ENCODE peak calls at places on chromosomes 2 and 18, in nine cellular contexts. U is Karpas-422; S is body of pancreas; D is fibroblast of lung; C is psoas muscle; G is effector memory CD4-positive, alpha-beta T cell; X is upper lobe of left lung; W is uterus; N is GM23248. H is an unnamed sample.

GRCh38 chr2:147520817-147521216 is 324.0 kb upstream of the ACVR2A start:
- DNase-seq in U (no peak), S (no peak), D (no peak), C (no peak), G (no peak), X (no peak), W (no peak), N (no peak), H (no peak)

GRCh38 chr2:38267270-38267925 is 109.7 kb downstream of the ATL2 start:
- DNase-seq in U (no peak), S (no peak), D (no peak), C (no peak), G (no peak), X (no peak), W (no peak), N (peak; percentile 10), H (no peak)

GRCh38 chr2:62774555-62775366 is 69.2 kb downstream of the EHBP1 start:
- DNase-seq in U (peak; percentile 77), S (peak; percentile 40), D (peak; percentile 70), C (no peak), G (no peak), X (no peak), W (peak; percentile 20), N (peak; percentile 72), H (peak; percentile 9)

GRCh38 chr18:80159713-80160636 is 50.9 kb downstream of the ADNP2 start:
- DNase-seq in U (no peak), S (peak; percentile 47), D (no peak), C (peak; percentile 62), G (no peak), X (no peak), W (no peak), N (peak; percentile 20), H (peak; percentile 59)

GRCh38 chr2:114543106-114543806 is 100.8 kb downstream of the DPP10 start:
- DNase-seq in U (no peak), S (peak; percentile 52), D (peak; percentile 5), C (no peak), G (no peak), X (peak; percentile 21), W (peak; percentile 27), N (peak; percentile 25), H (peak; percentile 69)

GRCh38 chr2:232328516-232329460 is 49.8 kb upstream of the ALPP start:
- DNase-seq in U (no peak), S (peak; percentile 3), D (no peak), C (peak; percentile 21), G (no peak), X (no peak), W (no peak), N (no peak), H (no peak)

GRCh38 chr18:61096231-61096630 is 237.0 kb upstream of the CDH20 start:
- DNase-seq in U (no peak), S (no peak), D (no peak), C (no peak), G (no peak), X (no peak), W (no peak), N (no peak), H (no peak)

GRCh38 chr2:62713837-62714236 is 8.3 kb downstream of the EHBP1 start:
- DNase-seq in U (no peak), S (no peak), D (peak; percentile 36), C (no peak), G (no peak), X (no peak), W (no peak), N (peak; percentile 36), H (no peak)

GRCh38 chr18:59123588-59124369 is 15.9 kb upstream of the SEC11C start:
- DNase-seq in U (no peak), S (no peak), D (peak; percentile 97), C (no peak), G (no peak), X (no peak), W (no peak), N (peak; percentile 94), H (no peak)

GRCh38 chr18:55900380-55900779 is 312.4 kb upstream of the TCF4 start:
- DNase-seq in U (no peak), S (no peak), D (peak; percentile 91), C (no peak), G (no peak), X (no peak), W (no peak), N (peak; percentile 24), H (no peak)

GRCh38 chr2:10331702-10332401 is 29.1 kb downstream of the HPCAL1 start:
- DNase-seq in U (no peak), S (no peak), D (no peak), C (peak; percentile 34), G (peak; percentile 29), X (peak; percentile 72), W (no peak), N (no peak), H (no peak)

GRCh38 chr2:27721335-27721734 is 50.2 kb upstream of the MRPL33 start:
- DNase-seq in U (no peak), S (no peak), D (peak; percentile 13), C (no peak), G (no peak), X (peak; percentile 79), W (no peak), N (no peak), H (no peak)

GRCh38 chr2:17879137-17879912 is 858 bp downstream of the KCNS3 start:
- DNase-seq in U (no peak), S (peak; percentile 79), D (peak; percentile 52), C (peak; percentile 89), G (no peak), X (peak; percentile 83), W (peak; percentile 40), N (peak; percentile 85), H (peak; percentile 65)

GRCh38 chr2:68574202-68574791 is 69.1 kb upstream of the PROKR1 start:
- DNase-seq in U (no peak), S (no peak), D (no peak), C (no peak), G (no peak), X (no peak), W (no peak), N (no peak), H (no peak)

GRCh38 chr2:20381457-20381856 is 30.8 kb upstream of the PUM2 start:
- DNase-seq in U (no peak), S (peak; percentile 17), D (peak; percentile 42), C (no peak), G (no peak), X (no peak), W (no peak), N (peak; percentile 49), H (peak; percentile 47)

GRCh38 chr2:85666016-85666415 is 2.0 kb downstream of the SFTPB start:
- DNase-seq in U (no peak), S (no peak), D (no peak), C (no peak), G (no peak), X (no peak), W (no peak), N (no peak), H (no peak)

GRCh38 chr2:19902272-19902730 is 518 bp upstream of the TTC32 start:
- DNase-seq in U (peak; percentile 69), S (no peak), D (no peak), C (no peak), G (no peak), X (no peak), W (no peak), N (peak; percentile 51), H (no peak)

GRCh38 chr2:119678021-119678656 is 862 bp upstream of the TMEM177 start:
- DNase-seq in U (no peak), S (peak; percentile 78), D (no peak), C (no peak), G (peak; percentile 10), X (no peak), W (no peak), N (no peak), H (peak; percentile 49)

GRCh38 chr2:102664439-102665042 is 45.2 kb downstream of the SLC9A2 start:
- DNase-seq in U (no peak), S (no peak), D (peak; percentile 75), C (no peak), G (no peak), X (no peak), W (no peak), N (peak; percentile 16), H (no peak)

DNA sequence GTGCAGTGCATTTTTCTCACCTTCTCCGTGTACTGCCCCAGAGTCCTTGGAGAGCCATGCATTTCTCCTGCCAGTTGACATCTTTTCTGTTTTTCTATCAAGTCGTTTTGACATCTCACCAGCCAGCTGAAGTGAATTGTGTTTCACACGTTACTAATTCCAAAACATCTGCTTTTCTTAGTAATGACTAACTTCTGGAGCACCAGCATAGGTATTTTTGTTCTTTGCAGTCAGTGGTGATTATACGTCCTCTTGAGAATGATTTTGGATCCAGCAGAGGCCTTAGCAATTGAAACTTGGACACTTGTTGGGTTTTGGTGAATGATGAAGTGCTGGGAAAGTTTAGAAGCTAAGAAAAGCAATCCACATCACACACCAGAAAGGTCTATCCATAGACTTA is 112.5 kb downstream of the PIK3C3 start:
- DNase-seq in U (no peak), S (no peak), D (no peak), C (no peak), G (no peak), X (no peak), W (no peak), N (no peak), H (no peak)
- H3K36me3 ChIP-seq in U (peaks cover 29% of the 10 kb centered on the region), S (no peaks in the 10 kb centered on the region), D (no peaks in the 10 kb centered on the region), C (peaks cover 73% of the 10 kb centered on the region), G (peaks cover 48% of the 10 kb centered on the region), X (peaks cover 51% of the 10 kb centered on the region), W (no peaks in the 10 kb centered on the region), N (peaks cover 35% of the 10 kb centered on the region), H (no peaks in the 10 kb centered on the region)

GRCh38 chr2:59254279-59254678 is 1013.2 kb upstream of the FANCL start:
- DNase-seq in U (no peak), S (no peak), D (no peak), C (no peak), G (no peak), X (no peak), W (no peak), N (no peak), H (no peak)

GRCh38 chr2:59249441-59250330 is 1008.6 kb upstream of the FANCL start:
- DNase-seq in U (no peak), S (no peak), D (no peak), C (no peak), G (no peak), X (no peak), W (no peak), N (no peak), H (no peak)
- H3K4me3 ChIP-seq in U (no peak overlapping the region), S (no peak overlapping the region), D (no peak overlapping the region), C (no peak overlapping the region), G (no peak overlapping the region), X (no peak overlapping the region), W (no peak overlapping the region), N (no peak overlapping the region), H (no peak overlapping the region)

DNA sequence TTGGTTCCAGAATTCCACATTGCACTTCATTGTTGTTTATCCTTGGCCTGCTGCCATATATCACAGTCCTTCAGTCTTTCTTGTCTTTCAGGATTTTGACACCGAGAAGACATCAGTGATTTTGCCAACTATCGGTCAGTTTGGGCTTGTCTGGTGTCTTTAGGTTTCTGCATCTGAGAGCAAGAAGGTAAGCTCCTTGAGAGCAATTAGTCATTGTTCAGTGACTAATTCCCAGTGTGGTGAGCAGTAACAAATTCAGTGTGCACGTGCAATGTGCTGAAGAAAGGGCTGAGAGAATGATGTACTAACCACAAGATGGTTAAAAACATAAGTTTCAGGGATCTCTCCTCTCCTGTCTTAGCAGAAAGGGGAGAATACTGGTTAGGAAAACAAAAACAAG is 23.4 kb downstream of the MARCHF4 start:
- DNase-seq in U (no peak), S (no peak), D (peak; percentile 88), C (no peak), G (no peak), X (no peak), W (no peak), N (peak; percentile 91), H (no peak)
- H3K27ac ChIP-seq in U (no peak overlapping the region), S (no peak overlapping the region), D (no peak overlapping the region), C (no peak overlapping the region), G (peak overlapping the region; percentile 7), X (no peak overlapping the region), W (no peak overlapping the region), N (peak overlapping the region; percentile 52), H (no peak overlapping the region)

GRCh38 chr2:26237868-26238267 is 6.6 kb downstream of the HADHA start:
- DNase-seq in U (no peak), S (no peak), D (no peak), C (no peak), G (no peak), X (no peak), W (no peak), N (no peak), H (no peak)
- H3K36me3 ChIP-seq in U (peaks cover 22% of the 10 kb centered on the region), S (peaks cover 21% of the 10 kb centered on the region), D (peaks cover 12% of the 10 kb centered on the region), C (peaks cover 56% of the 10 kb centered on the region), G (peaks cover 48% of the 10 kb centered on the region), X (peaks cover 59% of the 10 kb centered on the region), W (no peaks in the 10 kb centered on the region), N (peaks cover 47% of the 10 kb centered on the region), H (peaks cover 38% of the 10 kb centered on the region)

H was measured in thyroid gland.